ENCODE peak calls at places on chromosome 9, in six cellular contexts. D is A549, R is OCI-LY7, E is stomach, J is gastrocnemius medialis, U is fibroblast of lung. S is an unnamed sample.

GRCh38 chr9:35664531-35665470 is at the start of gene ARHGEF39:
- DNase-seq in D (peak; percentile 94), R (peak; percentile 88), E (peak; percentile 89), J (peak; percentile 80), U (peak; percentile 74), S (peak; percentile 93)

GRCh38 chr9:130805510-130806387 is 29.3 kb upstream of the ABL1 start:
- DNase-seq in D (no peak), R (peak; percentile 12), E (no peak), J (no peak), U (peak; percentile 40), S (no peak)

GRCh38 chr9:124392855-124393460 is 22.3 kb downstream of the PSMB7 start:
- DNase-seq in D (peak; percentile 89), R (peak; percentile 18), E (no peak), J (no peak), U (peak; percentile 96), S (peak; percentile 98)

GRCh38 chr9:99127372-99128132 is 22.6 kb downstream of the TGFBR1 start:
- DNase-seq in D (no peak), R (no peak), E (no peak), J (no peak), U (peak; percentile 87), S (peak; percentile 89)

GRCh38 chr9:123364241-123364824 is 8.3 kb downstream of the CRB2 start:
- DNase-seq in D (no peak), R (no peak), E (no peak), J (no peak), U (peak; percentile 85), S (no peak)

GRCh38 chr9:131840220-131840619 is 100.3 kb upstream of the RAPGEF1 start:
- DNase-seq in D (no peak), R (no peak), E (no peak), J (no peak), U (no peak), S (no peak)

GRCh38 chr9:109206670-109207069 is 39.6 kb upstream of the FRRS1L start:
- DNase-seq in D (no peak), R (no peak), E (no peak), J (no peak), U (no peak), S (no peak)

GRCh38 chr9:126015446-126015845 is 268.3 kb downstream of the PBX3 start:
- DNase-seq in D (no peak), R (no peak), E (no peak), J (no peak), U (no peak), S (no peak)

GRCh38 chr9:32395483-32396216 is 11.2 kb downstream of the ACO1 start:
- DNase-seq in D (peak; percentile 26), R (no peak), E (no peak), J (peak; percentile 63), U (peak; percentile 94), S (peak; percentile 79)

GRCh38 chr9:70111641-70112236 is 68.1 kb downstream of the MAMDC2 start:
- DNase-seq in D (no peak), R (no peak), E (no peak), J (no peak), U (peak; percentile 13), S (peak; percentile 64)

GRCh38 chr9:18393340-18394130 is 80.4 kb upstream of the ADAMTSL1 start:
- DNase-seq in D (peak; percentile 41), R (no peak), E (peak; percentile 76), J (no peak), U (peak; percentile 97), S (peak; percentile 82)

GRCh38 chr9:2024888-2025781 is 10.0 kb downstream of the SMARCA2 start:
- DNase-seq in D (no peak), R (no peak), E (no peak), J (no peak), U (peak; percentile 14), S (no peak)

GRCh38 chr9:28453918-28454317 is 880.6 kb upstream of the C9orf72 start:
- DNase-seq in D (no peak), R (no peak), E (no peak), J (no peak), U (no peak), S (no peak)

GRCh38 chr9:69771775-69772418 is 12.1 kb upstream of the PTAR1 start:
- DNase-seq in D (no peak), R (no peak), E (no peak), J (no peak), U (peak; percentile 83), S (no peak)

GRCh38 chr9:109477269-109478203 is 20.6 kb downstream of the PTPN3 start:
- DNase-seq in D (peak; percentile 91), R (no peak), E (peak; percentile 95), J (peak; percentile 90), U (no peak), S (peak; percentile 36)

GRCh38 chr9:92600742-92601261 is 65.0 kb upstream of the ECM2 start:
- DNase-seq in D (no peak), R (no peak), E (no peak), J (no peak), U (peak; percentile 87), S (no peak)

GRCh38 chr9:79210541-79211243 is 361.1 kb upstream of the TLE4 start:
- DNase-seq in D (no peak), R (no peak), E (no peak), J (no peak), U (no peak), S (no peak)

GRCh38 chr9:106771618-106772017 is 91.3 kb upstream of the ZNF462 start:
- DNase-seq in D (no peak), R (no peak), E (no peak), J (peak; percentile 97), U (no peak), S (no peak)

GRCh38 chr9:114088571-114089170 is 10.4 kb downstream of the KIF12 start:
- DNase-seq in D (no peak), R (no peak), E (no peak), J (no peak), U (no peak), S (no peak)

GRCh38 chr9:88060746-88061145 is 77.5 kb downstream of the SPATA31C2 start:
- DNase-seq in D (no peak), R (no peak), E (no peak), J (no peak), U (peak; percentile 63), S (no peak)

GRCh38 chr9:36039696-36040095 is 3.0 kb downstream of the RECK start:
- DNase-seq in D (no peak), R (no peak), E (no peak), J (no peak), U (peak; percentile 75), S (no peak)

GRCh38 chr9:78893758-78894157 is 596.8 kb downstream of the PSAT1 start:
- DNase-seq in D (no peak), R (no peak), E (no peak), J (no peak), U (no peak), S (no peak)

GRCh38 chr9:128765499-128765898 is 6.2 kb downstream of the ZER1 start:
- DNase-seq in D (no peak), R (no peak), E (no peak), J (no peak), U (no peak), S (no peak)
- TF ChIP-seq CTCF in D (no peak), R (no peak), E (no peak), J (no peak), U (no peak), S (no peak)

GRCh38 chr9:111066427-111066826 is 28.2 kb upstream of the LPAR1 start:
- DNase-seq in D (no peak), R (no peak), E (no peak), J (no peak), U (no peak), S (no peak)
- H3K27ac ChIP-seq in D (no peak overlapping the region), R (no peak overlapping the region), E (no peak overlapping the region), J (no peak overlapping the region), U (no peak overlapping the region), S (no peak overlapping the region)

GRCh38 chr9:104778802-104779201 is 14.9 kb downstream of the NIPSNAP3B start:
- DNase-seq in D (no peak), R (no peak), E (no peak), J (no peak), U (no peak), S (no peak)

GRCh38 chr9:104780796-104781395 is 17.0 kb downstream of the NIPSNAP3B start:
- DNase-seq in D (peak; percentile 21), R (peak; percentile 54), E (no peak), J (no peak), U (peak; percentile 12), S (peak; percentile 63)

GRCh38 chr9:104776787-104777186 is 12.9 kb downstream of the NIPSNAP3B start:
- DNase-seq in D (no peak), R (no peak), E (no peak), J (no peak), U (peak; percentile 56), S (no peak)

GRCh38 chr9:104779946-104780539 is 16.1 kb downstream of the NIPSNAP3B start:
- DNase-seq in D (no peak), R (no peak), E (no peak), J (no peak), U (no peak), S (no peak)

DNA sequence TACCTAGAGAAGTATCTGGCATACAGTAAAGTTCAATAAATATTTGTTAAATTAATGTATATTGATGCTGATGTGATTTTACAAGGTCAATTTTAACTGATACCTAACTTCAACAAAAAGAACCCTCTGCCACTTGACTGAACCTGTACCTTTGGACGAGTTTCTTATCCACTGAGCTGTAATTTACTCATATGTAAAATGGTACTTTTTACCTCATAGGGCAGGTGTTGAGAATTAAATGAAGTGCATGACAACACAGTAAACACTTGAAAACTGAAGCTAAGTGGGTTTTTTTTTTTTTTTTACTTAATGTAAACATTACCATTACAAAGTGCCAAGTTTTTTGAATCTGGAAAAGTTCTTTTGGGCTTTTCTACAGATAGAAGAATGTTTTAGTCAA is 15.4 kb downstream of the NIPSNAP3B start:
- DNase-seq in D (no peak), R (no peak), E (no peak), J (no peak), U (no peak), S (no peak)
- TF ChIP-seq CTCF in D (no peak), R (no peak), E (no peak), J (no peak), U (no peak), S (no peak)

GRCh38 chr9:127973169-127974001 is 7.4 kb downstream of the EEIG1 start:
- DNase-seq in D (no peak), R (no peak), E (peak; percentile 86), J (peak; percentile 97), U (no peak), S (no peak)

GRCh38 chr9:127971357-127972315 is 9.2 kb downstream of the EEIG1 start:
- DNase-seq in D (no peak), R (no peak), E (no peak), J (no peak), U (no peak), S (no peak)

GRCh38 chr9:127970401-127971313 is 10.1 kb downstream of the EEIG1 start:
- DNase-seq in D (no peak), R (peak; percentile 91), E (no peak), J (no peak), U (no peak), S (no peak)

GRCh38 chr9:127974002-127974768 is 6.6 kb downstream of the EEIG1 start:
- DNase-seq in D (no peak), R (no peak), E (no peak), J (peak; percentile 32), U (no peak), S (no peak)

DNA sequence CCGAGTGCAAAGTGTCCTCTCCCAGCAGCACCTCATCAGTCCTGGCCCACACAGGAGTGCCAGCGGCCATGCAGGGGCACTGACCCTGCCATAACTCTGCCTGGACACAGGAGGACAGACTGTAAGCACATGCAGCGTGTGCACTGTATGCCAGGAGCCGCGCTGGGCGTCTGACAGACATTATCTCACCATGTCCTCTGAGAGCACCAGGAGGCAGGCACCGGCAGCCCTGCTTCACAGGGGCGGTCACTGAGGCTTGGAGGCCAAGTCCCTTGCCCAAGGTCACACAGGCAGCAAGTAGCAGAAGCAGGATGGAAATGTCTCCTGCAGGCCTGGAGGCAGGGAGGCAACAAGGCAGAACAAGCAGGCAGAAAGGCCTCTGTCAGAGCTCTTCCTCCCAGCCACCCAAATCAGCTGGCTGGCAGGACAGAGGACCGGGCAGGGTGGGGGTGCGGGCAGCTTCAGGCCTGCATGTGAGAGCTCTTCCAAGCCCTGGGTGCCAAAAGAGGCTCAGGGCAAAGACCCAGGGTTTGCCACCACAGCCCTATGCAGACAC is 8.4 kb downstream of the EEIG1 start:
- DNase-seq in D (no peak), R (no peak), E (no peak), J (peak; percentile 62), U (no peak), S (no peak)
- H3K27ac ChIP-seq in D (peak overlapping the region; percentile 89), R (peak overlapping the region; percentile 95), E (peak overlapping the region; percentile 91), J (peak overlapping the region; percentile 86), U (no peak overlapping the region), S (peak overlapping the region; percentile 100)